ENCODE peak calls at places on chromosomes 13 and 19, in four cellular contexts. H is stimulated activated naive CD8-positive, alpha-beta T cell treated with anti-CD3 and anti-CD28 coated beads, Interleukin-15, amount 100 ng/mL, for 72 hours; Z is foreskin fibroblast; E is amygdala. A is an unnamed sample.

GRCh38 chr13:71759506-71760225 is 107.3 kb downstream of the DACH1 start:
- DNase-seq in E (no peak), H (no peak), Z (no peak), A (no peak)

GRCh38 chr19:17762505-17763229 is 11.4 kb downstream of the FCHO1 start:
- DNase-seq in Z (peak; percentile 75), E (no peak), H (no peak), A (peak; percentile 69)

GRCh38 chr13:29125934-29126424 is 305.8 kb downstream of the MTUS2 start:
- DNase-seq in H (no peak), Z (no peak), E (no peak), A (no peak)

GRCh38 chr13:100517135-100517534 is 71.5 kb downstream of the GGACT start:
- DNase-seq in E (no peak), H (no peak), Z (no peak), A (no peak)

GRCh38 chr19:33678796-33679195 is 57.0 kb downstream of the CHST8 start:
- DNase-seq in H (no peak), E (no peak), Z (no peak), A (peak; percentile 78)

GRCh38 chr19:23526302-23526701 is 131.0 kb upstream of the ZNF91 start:
- DNase-seq in Z (no peak), E (no peak), H (no peak), A (no peak)

GRCh38 chr19:18202759-18203407 is 959 bp downstream of the RAB3A start:
- DNase-seq in H (peak; percentile 32), Z (peak; percentile 42), E (no peak), A (peak; percentile 50)

GRCh38 chr19:48806818-48807589 is 3.8 kb downstream of the BCAT2 start:
- DNase-seq in H (no peak), Z (peak; percentile 62), E (no peak), A (peak; percentile 89)

GRCh38 chr19:10420444-10421239 is at the start of gene PDE4A:
- DNase-seq in Z (peak; percentile 70), E (no peak), H (peak; percentile 80), A (peak; percentile 23)

GRCh38 chr13:99971576-99972189 is at the start of gene ZIC5:
- DNase-seq in H (no peak), Z (no peak), E (no peak), A (peak; percentile 65)

GRCh38 chr19:41296323-41296935 is 13.5 kb upstream of the CCDC97 start:
- DNase-seq in H (no peak), E (no peak), Z (no peak), A (no peak)

GRCh38 chr19:44807652-44808462 is 1.0 kb upstream of the BCAM start:
- DNase-seq in E (no peak), Z (peak; percentile 61), H (no peak), A (peak; percentile 47)

GRCh38 chr19:52567921-52568320 is 2.2 kb upstream of the ZNF701 start:
- DNase-seq in Z (no peak), H (no peak), E (no peak), A (no peak)

GRCh38 chr13:53242015-53242414 is 213.4 kb downstream of the OLFM4 start:
- DNase-seq in H (no peak), E (no peak), Z (no peak), A (no peak)

GRCh38 chr19:41541990-41542584 is 33.9 kb upstream of the CEACAM21 start:
- DNase-seq in H (peak; percentile 82), E (no peak), Z (peak; percentile 37), A (peak; percentile 29)

GRCh38 chr13:41029629-41030028 is 10.5 kb upstream of the ELF1 start:
- DNase-seq in H (no peak), E (no peak), Z (no peak), A (no peak)

A was measured in Ammon's horn.